ENCODE peak calls at places on chromosomes 3 and 15, in eight cellular contexts. H is vagina, M is left ventricle myocardium inferior, S is cardiac muscle cell, K is HCT116, W is esophagus squamous epithelium, E is heart right ventricle, N is upper lobe of right lung. A is an unnamed sample.

GRCh38 chr3:66386011-66386924 is 114.6 kb downstream of the LRIG1 start:
- DNase-seq in W (no peak), S (no peak), H (peak; percentile 65), N (no peak), M (no peak), E (no peak), K (no peak), A (no peak)

GRCh38 chr15:56654624-56655023 is 78.7 kb downstream of the ZNF280D start:
- DNase-seq in S (no peak), K (no peak), M (no peak), E (no peak), N (no peak), H (no peak), W (no peak), A (no peak)

GRCh38 chr3:195811756-195812155 is at the start of gene MUC4:
- DNase-seq in K (no peak), S (no peak), E (no peak), H (no peak), N (no peak), W (no peak), M (no peak), A (no peak)

GRCh38 chr15:39363761-39364586 is 216.9 kb upstream of the THBS1 start:
- DNase-seq in N (no peak), E (no peak), S (no peak), H (no peak), K (no peak), M (no peak), W (no peak), A (no peak)

GRCh38 chr3:173395073-173395411 is 2.5 kb upstream of the NLGN1 start:
- DNase-seq in E (no peak), M (peak; percentile 19), S (no peak), W (no peak), H (no peak), K (no peak), N (no peak), A (no peak)

GRCh38 chr15:35321926-35322325 is 224.0 kb downstream of the DPH6 start:
- DNase-seq in K (no peak), H (no peak), M (no peak), S (no peak), N (no peak), E (no peak), W (no peak), A (no peak)

GRCh38 chr3:61627768-61628185 is 66.4 kb downstream of the PTPRG start:
- DNase-seq in K (no peak), N (no peak), S (no peak), H (no peak), M (no peak), E (no peak), W (no peak), A (peak; percentile 55)

GRCh38 chr15:52385670-52386069 is 90.1 kb upstream of the MYO5C start:
- DNase-seq in N (no peak), W (no peak), S (no peak), K (no peak), E (no peak), M (no peak), H (no peak), A (no peak)

GRCh38 chr15:40363611-40364010 is 5.6 kb downstream of the DISP2 start:
- DNase-seq in W (no peak), M (no peak), E (no peak), H (no peak), S (no peak), N (peak; percentile 52), K (no peak), A (no peak)

GRCh38 chr3:177813322-177813721 is 616.0 kb upstream of the TBL1XR1 start:
- DNase-seq in E (peak; percentile 69), K (no peak), H (no peak), S (no peak), M (peak; percentile 48), W (no peak), N (no peak), A (no peak)

GRCh38 chr3:151203053-151203420 is at the start of gene GPR171:
- DNase-seq in K (no peak), W (no peak), N (no peak), H (no peak), M (no peak), S (no peak), E (no peak), A (no peak)

GRCh38 chr15:90031231-90031791 is 30.2 kb downstream of the ZNF710 start:
- DNase-seq in M (no peak), N (peak; percentile 35), H (no peak), W (no peak), E (peak; percentile 54), S (no peak), K (no peak), A (no peak)

GRCh38 chr3:86175051-86175536 is 815.9 kb downstream of the VGLL3 start:
- DNase-seq in M (no peak), W (no peak), H (no peak), N (no peak), K (no peak), S (no peak), E (no peak), A (no peak)

GRCh38 chr3:86175593-86175992 is 815.4 kb downstream of the VGLL3 start:
- DNase-seq in H (no peak), K (no peak), M (no peak), S (peak; percentile 9), W (no peak), N (no peak), E (no peak), A (no peak)

GRCh38 chr3:86178095-86178494 is 812.9 kb downstream of the VGLL3 start:
- DNase-seq in W (no peak), H (no peak), E (no peak), N (no peak), M (no peak), S (no peak), K (no peak), A (no peak)

GRCh38 chr3:86180696-86181095 is 810.3 kb downstream of the VGLL3 start:
- DNase-seq in S (peak; percentile 25), K (no peak), M (no peak), W (no peak), N (no peak), H (no peak), E (no peak), A (no peak)
- TF ChIP-seq CTCF in S (no peak), K (no peak), M (no peak), W (no peak), N (no peak), H (no peak), E (no peak), A (peak; percentile 33)

GRCh38 chr15:61835476-61836106 is 224.7 kb downstream of the VPS13C start:
- DNase-seq in W (no peak), E (peak; percentile 60), S (peak; percentile 67), N (no peak), K (peak; percentile 21), M (peak; percentile 58), H (no peak), A (no peak)

GRCh38 chr15:61841461-61841860 is 218.8 kb downstream of the VPS13C start:
- DNase-seq in E (no peak), H (no peak), W (no peak), S (no peak), N (no peak), K (no peak), M (no peak), A (no peak)

GRCh38 chr15:61840090-61840489 is 220.2 kb downstream of the VPS13C start:
- DNase-seq in M (no peak), H (no peak), N (no peak), E (no peak), W (no peak), K (no peak), S (no peak), A (no peak)

GRCh38 chr15:61835029-61835428 is 225.2 kb downstream of the VPS13C start:
- DNase-seq in N (no peak), E (no peak), W (no peak), S (no peak), K (no peak), H (no peak), M (no peak), A (no peak)

GRCh38 chr15:61839541-61839940 is 220.7 kb downstream of the VPS13C start:
- DNase-seq in E (no peak), M (no peak), N (no peak), W (no peak), S (no peak), K (no peak), H (no peak), A (no peak)
- H3K4me3 ChIP-seq in E (no peak overlapping the region), M (no peak overlapping the region), N (no peak overlapping the region), W (no peak overlapping the region), S (no peak overlapping the region), K (no peak overlapping the region), H (no peak overlapping the region), A (no peak overlapping the region)

GRCh38 chr3:14640157-14640562 is 11.4 kb upstream of the CCDC174 start:
- DNase-seq in H (no peak), W (no peak), E (no peak), M (no peak), S (no peak), N (no peak), K (no peak), A (no peak)
- H3K27me3 ChIP-seq in H (no peaks in the 10 kb centered on the region), W (no peaks in the 10 kb centered on the region), E (peaks cover 43% of the 10 kb centered on the region), M (peaks cover 82% of the 10 kb centered on the region), S (peaks cover 39% of the 10 kb centered on the region), N (peaks cover 44% of the 10 kb centered on the region), K (peaks cover 15% of the 10 kb centered on the region), A (peaks cover 9% of the 10 kb centered on the region)

GRCh38 chr3:119035014-119035346 is 334 bp upstream of the IGSF11 start:
- DNase-seq in H (no peak), S (no peak), K (no peak), M (no peak), W (no peak), E (no peak), N (no peak), A (no peak)
- TF ChIP-seq CTCF in H (no peak), S (no peak), K (no peak), M (peak; percentile 14), W (no peak), E (no peak), N (no peak), A (no peak)

DNA sequence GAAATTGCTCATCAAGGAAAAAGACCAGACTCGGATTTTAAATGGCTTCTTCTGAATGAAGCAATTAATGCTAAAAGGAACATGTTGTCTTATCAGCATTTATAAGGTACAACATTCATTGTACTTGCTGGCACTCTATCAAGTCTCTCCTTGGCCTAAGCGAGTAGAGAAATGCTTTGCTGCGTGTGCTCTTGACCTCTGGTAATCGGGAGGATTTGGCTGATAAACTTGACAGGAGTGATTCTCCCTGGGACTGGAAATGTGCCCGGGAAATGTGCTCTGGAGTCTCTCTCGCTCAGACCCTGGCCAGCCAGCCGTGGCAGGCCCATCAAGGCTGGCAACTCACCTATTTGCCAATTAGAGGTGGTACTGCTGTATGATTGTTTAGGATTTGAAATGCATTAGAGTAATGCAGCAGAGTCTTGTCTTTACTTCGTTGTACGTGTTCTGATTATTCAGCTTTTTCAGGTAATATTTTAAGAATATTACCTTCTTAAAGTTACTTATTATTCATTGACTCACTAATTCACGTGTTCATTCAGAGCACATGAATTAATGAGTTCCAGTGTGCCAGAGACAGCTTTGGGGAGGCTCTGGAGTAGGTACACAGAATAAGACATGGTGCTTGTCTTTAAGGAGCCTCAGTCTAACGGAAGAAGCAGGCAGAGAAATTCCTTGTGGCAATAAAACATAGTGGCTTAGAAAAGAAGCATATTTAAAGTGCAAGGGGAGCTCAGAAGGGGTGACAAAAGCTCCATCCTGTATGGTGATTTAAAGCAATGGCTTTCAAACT is 48.0 kb upstream of the TPRG1 start:
- DNase-seq in N (no peak), S (peak; percentile 52), M (peak; percentile 64), W (no peak), H (no peak), K (no peak), E (peak; percentile 52), A (no peak)
- H3K4me3 ChIP-seq in N (peak overlapping the region; percentile 17), S (no peak overlapping the region), M (no peak overlapping the region), W (no peak overlapping the region), H (no peak overlapping the region), K (no peak overlapping the region), E (no peak overlapping the region), A (no peak overlapping the region)